ENCODE peak calls at places on chromosomes 2 and 18, in nine cellular contexts. O is Right ventricle myocardium superior; V is AG08396; N is globus pallidus; Z is HEK293T; E is hepatic stellate cell; H is A549; B is activated effector memory CD4-positive, alpha-beta T cell treated with anti-CD3 and anti-CD28 coated beads, Interleukin-2, amount 50 U/mL, for 16 hours; A is progenitor cell of endocrine pancreas. P is an unnamed sample.

GRCh38 chr2:216880509-216881184 is 20.8 kb upstream of the TNP1 start:
- DNase-seq in O (no peak), V (peak), N (no peak), Z (no peak), E (no peak), H (no peak), B (no peak), A (no peak), P (no peak)

GRCh38 chr2:100819365-100820345 is at the start of gene NPAS2:
- DNase-seq in O (peak), V (peak), N (no peak), Z (peak), E (peak), H (peak), B (no peak), A (peak), P (peak)

GRCh38 chr2:6946722-6947121 is 29.5 kb downstream of the RNF144A start:
- DNase-seq in O (no peak), V (peak), N (no peak), Z (no peak), E (peak), H (no peak), B (no peak), A (no peak), P (no peak)

GRCh38 chr2:71923143-71923525 is 224.5 kb downstream of the CYP26B1 start:
- DNase-seq in O (no peak), V (no peak), N (no peak), Z (no peak), E (no peak), H (no peak), B (no peak), A (no peak), P (no peak)

GRCh38 chr2:181430406-181431199 is 26.6 kb upstream of the ITGA4 start:
- DNase-seq in O (no peak), V (no peak), N (no peak), Z (no peak), E (no peak), H (no peak), B (no peak), A (no peak), P (no peak)

GRCh38 chr2:148132400-148132799 is 111.5 kb downstream of the MBD5 start:
- DNase-seq in O (no peak), V (peak), N (no peak), Z (no peak), E (peak), H (no peak), B (no peak), A (no peak), P (no peak)

GRCh38 chr2:127695491-127696472 is 5.5 kb upstream of the SFT2D3 start:
- DNase-seq in O (peak), V (peak), N (peak), Z (no peak), E (peak), H (peak), B (peak), A (no peak), P (no peak)

GRCh38 chr18:59517446-59518171 is 158.5 kb upstream of the LMAN1 start:
- DNase-seq in O (no peak), V (peak), N (no peak), Z (peak), E (no peak), H (no peak), B (no peak), A (peak), P (no peak)

GRCh38 chr2:198440833-198441232 is 636.4 kb downstream of the PLCL1 start:
- DNase-seq in O (no peak), V (no peak), N (no peak), Z (no peak), E (no peak), H (no peak), B (no peak), A (no peak), P (no peak)

GRCh38 chr2:178059111-178059510 is 13.5 kb downstream of the PDE11A start:
- DNase-seq in O (no peak), V (no peak), N (no peak), Z (no peak), E (no peak), H (no peak), B (no peak), A (no peak), P (no peak)

GRCh38 chr2:10833021-10833420 is 20.4 kb upstream of the PDIA6 start:
- DNase-seq in O (no peak), V (no peak), N (no peak), Z (no peak), E (no peak), H (no peak), B (no peak), A (no peak), P (no peak)

GRCh38 chr18:74281639-74282358 is 10.0 kb downstream of the CYB5A start:
- DNase-seq in O (no peak), V (no peak), N (no peak), Z (no peak), E (no peak), H (no peak), B (no peak), A (no peak), P (no peak)

GRCh38 chr2:101844055-101844635 is 146.6 kb downstream of the MAP4K4 start:
- DNase-seq in O (no peak), V (peak), N (no peak), Z (no peak), E (peak), H (no peak), B (no peak), A (no peak), P (no peak)

P was measured in activated T-cell treated with anti-CD3 and anti-CD28 coated beads, Interleukin-2, amount 50 U/mL, for 24 hours.